ENCODE peak calls at places on chromosomes 5 and 9, in eight cellular contexts. V is stimulated activated CD8-positive, alpha-beta memory T cell treated with anti-CD3 and anti-CD28 coated beads, Interleukin-7, amount 100 ng/mL, for 1 hour; S is NCI-H187; F is heart left ventricle; N is NCI-H1092; M is Right ventricle myocardium inferior; Q is GM12865; J is NCI-H510A treated with DMSO at 0.1 percent for 48 hours. I is an unnamed sample.

GRCh38 chr5:58680503-58680902 is 97.6 kb downstream of the RAB3C start:
- DNase-seq in M (no peak), Q (no peak), V (no peak), S (no peak), F (no peak), J (no peak), N (no peak), I (no peak)

GRCh38 chr5:60487885-60488425 is 212.0 kb downstream of the DEPDC1B start:
- DNase-seq in S (no peak), M (no peak), F (no peak), Q (no peak), J (peak), V (no peak), N (no peak), I (no peak)

GRCh38 chr9:131791532-131792254 is 51.8 kb upstream of the RAPGEF1 start:
- DNase-seq in F (no peak), N (no peak), S (no peak), M (no peak), J (no peak), Q (no peak), V (no peak), I (no peak)

GRCh38 chr5:82019342-82020138 is 47.7 kb downstream of the ATG10 start:
- DNase-seq in J (peak), F (no peak), V (no peak), S (no peak), Q (no peak), M (no peak), N (peak), I (no peak)

GRCh38 chr5:17379188-17379951 is 118.7 kb upstream of the TAF11L2 start:
- DNase-seq in N (peak), S (no peak), M (no peak), Q (no peak), F (no peak), V (no peak), J (no peak), I (no peak)

GRCh38 chr9:126667190-126668055 is 53.7 kb downstream of the LMX1B start:
- DNase-seq in N (no peak), F (no peak), J (peak), V (no peak), S (peak), M (no peak), Q (no peak), I (no peak)

GRCh38 chr5:71455427-71456361 is at the start of gene BDP1:
- DNase-seq in M (peak), Q (peak), F (peak), S (peak), V (peak), N (peak), J (peak), I (peak)

GRCh38 chr5:168875839-168876238 is 296.7 kb upstream of the PANK3 start:
- DNase-seq in N (no peak), V (no peak), F (no peak), J (no peak), Q (no peak), S (no peak), M (no peak), I (no peak)

GRCh38 chr5:87887247-87887646 is 381.4 kb downstream of the TMEM161B start:
- DNase-seq in F (no peak), M (no peak), J (no peak), V (no peak), S (no peak), Q (no peak), N (no peak), I (no peak)

GRCh38 chr5:38420246-38420645 is 136.2 kb downstream of the LIFR start:
- DNase-seq in J (no peak), Q (no peak), M (no peak), V (no peak), F (no peak), S (no peak), N (no peak), I (no peak)

GRCh38 chr5:148805323-148806290 is 20.8 kb upstream of the ADRB2 start:
- DNase-seq in M (peak), J (no peak), Q (peak), V (no peak), N (no peak), S (no peak), F (peak), I (no peak)

GRCh38 chr5:81195334-81195929 is 37.7 kb upstream of the CKMT2 start:
- DNase-seq in F (peak), M (no peak), V (no peak), J (no peak), N (no peak), Q (no peak), S (no peak), I (no peak)

GRCh38 chr9:2181794-2182193 is 166.6 kb downstream of the SMARCA2 start:
- DNase-seq in N (no peak), V (no peak), M (peak), F (no peak), J (no peak), S (peak), Q (no peak), I (no peak)

GRCh38 chr5:134422791-134423365 is 11.2 kb upstream of the CDKN2AIPNL start:
- DNase-seq in F (no peak), Q (no peak), N (no peak), M (no peak), J (no peak), V (no peak), S (no peak), I (no peak)

GRCh38 chr9:133792721-133793470 is 54.7 kb upstream of the SARDH start:
- DNase-seq in N (no peak), S (no peak), M (peak), V (no peak), J (peak), F (peak), Q (peak), I (peak)